ENCODE peak calls at places on chromosomes 16 and 17, in seven cellular contexts. One of them, this sample, is unnamed.

GRCh38 chr16:67752641-67753040 is 33.5 kb upstream of the GFOD2 start:
- DNase-seq in ovary: no peak
- DNase-seq in A673: no peak
- DNase-seq in colonic mucosa: no peak
- DNase-seq in CD8-positive, alpha-beta memory T cell: no peak
- DNase-seq in stomach: no peak
- DNase-seq in prostate gland: no peak
- DNase-seq in this sample: no peak

GRCh38 chr17:47905221-47905733 is 9.2 kb downstream of the SP2 start:
- DNase-seq in ovary: peak; percentile 79
- DNase-seq in A673: no peak
- DNase-seq in colonic mucosa: peak; percentile 40
- DNase-seq in CD8-positive, alpha-beta memory T cell: no peak
- DNase-seq in stomach: peak; percentile 63
- DNase-seq in prostate gland: peak; percentile 74
- DNase-seq in this sample: no peak

GRCh38 chr17:46178550-46179198 is 14.6 kb downstream of the KANSL1 start:
- DNase-seq in ovary: no peak
- DNase-seq in A673: no peak
- DNase-seq in colonic mucosa: no peak
- DNase-seq in CD8-positive, alpha-beta memory T cell: no peak
- DNase-seq in stomach: no peak
- DNase-seq in prostate gland: no peak
- DNase-seq in this sample: no peak

GRCh38 chr17:65797809-65798208 is 236.4 kb upstream of the AXIN2 start:
- DNase-seq in ovary: no peak
- DNase-seq in A673: peak; percentile 48
- DNase-seq in colonic mucosa: no peak
- DNase-seq in CD8-positive, alpha-beta memory T cell: no peak
- DNase-seq in stomach: no peak
- DNase-seq in prostate gland: no peak
- DNase-seq in this sample: no peak

GRCh38 chr17:60173304-60173807 is 23.6 kb downstream of the CA4 start:
- DNase-seq in ovary: no peak
- DNase-seq in A673: peak; percentile 67
- DNase-seq in colonic mucosa: no peak
- DNase-seq in CD8-positive, alpha-beta memory T cell: no peak
- DNase-seq in stomach: no peak
- DNase-seq in prostate gland: no peak
- DNase-seq in this sample: no peak

GRCh38 chr16:15502041-15502725 is 67.8 kb downstream of the BMERB1 start:
- DNase-seq in ovary: no peak
- DNase-seq in A673: peak; percentile 93
- DNase-seq in colonic mucosa: no peak
- DNase-seq in CD8-positive, alpha-beta memory T cell: no peak
- DNase-seq in stomach: no peak
- DNase-seq in prostate gland: no peak
- DNase-seq in this sample: no peak

GRCh38 chr16:89388536-89388935 is 101.8 kb downstream of the ANKRD11 start:
- DNase-seq in ovary: no peak
- DNase-seq in A673: no peak
- DNase-seq in colonic mucosa: no peak
- DNase-seq in CD8-positive, alpha-beta memory T cell: no peak
- DNase-seq in stomach: no peak
- DNase-seq in prostate gland: no peak
- DNase-seq in this sample: no peak

GRCh38 chr17:35002876-35003551 is 22.7 kb downstream of the LIG3 start:
- DNase-seq in ovary: no peak
- DNase-seq in A673: no peak
- DNase-seq in colonic mucosa: no peak
- DNase-seq in CD8-positive, alpha-beta memory T cell: no peak
- DNase-seq in stomach: peak; percentile 77
- DNase-seq in prostate gland: peak; percentile 72
- DNase-seq in this sample: no peak

GRCh38 chr17:60548990-60549389 is 22.9 kb upstream of the APPBP2 start:
- DNase-seq in ovary: no peak
- DNase-seq in A673: no peak
- DNase-seq in colonic mucosa: no peak
- DNase-seq in CD8-positive, alpha-beta memory T cell: no peak
- DNase-seq in stomach: no peak
- DNase-seq in prostate gland: no peak
- DNase-seq in this sample: no peak

GRCh38 chr16:1972490-1972877 is 631 bp downstream of the TBL3 start:
- DNase-seq in ovary: no peak
- DNase-seq in A673: no peak
- DNase-seq in colonic mucosa: no peak
- DNase-seq in CD8-positive, alpha-beta memory T cell: no peak
- DNase-seq in stomach: no peak
- DNase-seq in prostate gland: no peak
- DNase-seq in this sample: peak; percentile 30

GRCh38 chr16:28924762-28925385 is at the start of gene RABEP2:
- DNase-seq in ovary: peak; percentile 93
- DNase-seq in A673: peak; percentile 95
- DNase-seq in colonic mucosa: peak; percentile 98
- DNase-seq in CD8-positive, alpha-beta memory T cell: peak; percentile 94
- DNase-seq in stomach: peak; percentile 100
- DNase-seq in prostate gland: peak; percentile 99
- DNase-seq in this sample: peak; percentile 99

DNA sequence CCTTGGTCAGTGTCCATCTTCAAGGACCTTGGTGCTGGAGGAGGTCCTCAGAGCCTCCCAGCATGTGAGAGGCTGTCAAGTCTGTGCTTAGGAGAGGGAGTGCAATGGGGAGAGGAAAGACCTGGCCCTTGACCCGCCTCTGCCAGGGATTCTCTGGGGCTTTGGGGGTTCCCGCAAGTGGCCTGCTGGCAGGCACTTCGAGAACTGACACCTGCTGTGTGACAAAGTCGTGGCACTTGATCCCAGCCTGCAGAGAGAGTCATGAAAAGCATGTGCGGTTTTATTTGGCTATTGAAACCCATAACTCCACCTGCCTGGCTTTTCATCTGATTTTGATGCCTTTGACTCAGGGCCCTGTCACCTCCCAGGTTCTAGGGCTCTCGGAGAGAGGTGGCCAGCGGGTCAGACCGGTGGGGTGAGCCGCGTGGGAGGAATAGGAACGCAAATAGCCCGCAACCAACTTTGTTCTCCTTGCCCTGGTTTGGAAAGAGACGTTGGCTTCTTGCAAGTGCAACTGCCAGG is 42.8 kb upstream of the GSE1 start:
- DNase-seq in ovary: no peak
- DNase-seq in A673: no peak
- DNase-seq in colonic mucosa: no peak
- DNase-seq in CD8-positive, alpha-beta memory T cell: peak; percentile 40
- DNase-seq in stomach: peak; percentile 39
- DNase-seq in prostate gland: no peak
- DNase-seq in this sample: no peak
- H3K27ac ChIP-seq in ovary: no peak overlapping the region
- H3K27ac ChIP-seq in A673: peak overlapping the region; percentile 85
- H3K27ac ChIP-seq in colonic mucosa: no peak overlapping the region
- H3K27ac ChIP-seq in CD8-positive, alpha-beta memory T cell: peak overlapping the region; percentile 68
- H3K27ac ChIP-seq in stomach: peak overlapping the region; percentile 80
- H3K27ac ChIP-seq in prostate gland: no peak overlapping the region
- H3K27ac ChIP-seq in this sample: peak overlapping the region; percentile 82

GRCh38 chr17:3692346-3692745 is 3.6 kb downstream of the P2RX5 start:
- DNase-seq in ovary: no peak
- DNase-seq in A673: no peak
- DNase-seq in colonic mucosa: no peak
- DNase-seq in CD8-positive, alpha-beta memory T cell: no peak
- DNase-seq in stomach: no peak
- DNase-seq in prostate gland: no peak
- DNase-seq in this sample: no peak
- H3K4me3 ChIP-seq in ovary: no peak overlapping the region
- H3K4me3 ChIP-seq in A673: no peak overlapping the region
- H3K4me3 ChIP-seq in colonic mucosa: no peak overlapping the region
- H3K4me3 ChIP-seq in CD8-positive, alpha-beta memory T cell: no peak overlapping the region
- H3K4me3 ChIP-seq in stomach: no peak overlapping the region
- H3K4me3 ChIP-seq in prostate gland: no peak overlapping the region
- H3K4me3 ChIP-seq in this sample: no peak overlapping the region

DNA sequence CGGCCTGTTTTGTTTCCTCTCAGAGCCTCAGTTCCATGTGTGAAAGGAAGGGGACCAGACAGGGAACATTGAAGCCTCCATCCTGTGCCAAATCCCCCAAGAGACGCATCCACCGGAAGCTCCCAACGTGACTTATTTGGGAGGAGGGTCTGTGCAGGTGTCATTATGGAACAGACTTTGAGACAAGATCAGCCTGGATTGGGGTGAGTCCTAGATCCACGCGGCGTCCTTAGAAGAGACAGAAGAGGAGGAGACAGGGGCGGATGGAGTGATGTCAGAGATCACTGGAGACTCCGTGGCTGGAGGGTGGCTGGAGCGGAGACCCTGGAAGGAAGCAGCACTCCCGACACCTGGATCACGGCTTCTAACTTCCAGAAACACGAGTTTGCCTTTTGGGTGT is 80.0 kb downstream of the KLHDC4 start:
- DNase-seq in ovary: no peak
- DNase-seq in A673: no peak
- DNase-seq in colonic mucosa: no peak
- DNase-seq in CD8-positive, alpha-beta memory T cell: no peak
- DNase-seq in stomach: no peak
- DNase-seq in prostate gland: no peak
- DNase-seq in this sample: no peak
- H3K27ac ChIP-seq in ovary: no peak overlapping the region
- H3K27ac ChIP-seq in A673: no peak overlapping the region
- H3K27ac ChIP-seq in colonic mucosa: no peak overlapping the region
- H3K27ac ChIP-seq in CD8-positive, alpha-beta memory T cell: no peak overlapping the region
- H3K27ac ChIP-seq in stomach: no peak overlapping the region
- H3K27ac ChIP-seq in prostate gland: no peak overlapping the region
- H3K27ac ChIP-seq in this sample: no peak overlapping the region

DNA sequence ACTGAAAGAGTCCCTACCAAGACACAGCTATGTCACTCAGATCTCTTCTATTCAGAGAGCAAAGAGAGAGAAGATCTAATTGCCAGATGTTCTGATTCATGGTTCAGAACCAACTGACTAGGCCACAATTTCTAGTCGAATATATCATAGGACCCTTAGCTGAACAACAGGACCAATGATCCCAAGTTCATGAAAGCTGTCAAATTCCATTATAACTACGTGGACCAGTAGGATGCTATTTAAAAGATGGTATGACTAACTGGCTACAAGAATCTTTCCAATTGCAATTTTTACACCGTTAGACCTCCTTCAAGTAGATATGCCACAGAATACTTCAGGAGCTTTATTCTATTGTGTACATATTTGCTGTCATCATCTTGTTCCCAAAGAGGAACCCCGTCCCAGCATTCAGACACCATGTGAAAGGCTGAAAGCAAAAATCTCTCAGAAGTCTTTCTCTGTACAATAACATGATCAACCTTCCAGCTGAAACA is 26.0 kb downstream of the DCUN1D3 start:
- DNase-seq in ovary: no peak
- DNase-seq in A673: no peak
- DNase-seq in colonic mucosa: no peak
- DNase-seq in CD8-positive, alpha-beta memory T cell: no peak
- DNase-seq in stomach: no peak
- DNase-seq in prostate gland: no peak
- DNase-seq in this sample: no peak
- H3K4me3 ChIP-seq in ovary: no peak overlapping the region
- H3K4me3 ChIP-seq in A673: no peak overlapping the region
- H3K4me3 ChIP-seq in colonic mucosa: no peak overlapping the region
- H3K4me3 ChIP-seq in CD8-positive, alpha-beta memory T cell: peak overlapping the region; percentile 29
- H3K4me3 ChIP-seq in stomach: no peak overlapping the region
- H3K4me3 ChIP-seq in prostate gland: no peak overlapping the region
- H3K4me3 ChIP-seq in this sample: no peak overlapping the region

DNA sequence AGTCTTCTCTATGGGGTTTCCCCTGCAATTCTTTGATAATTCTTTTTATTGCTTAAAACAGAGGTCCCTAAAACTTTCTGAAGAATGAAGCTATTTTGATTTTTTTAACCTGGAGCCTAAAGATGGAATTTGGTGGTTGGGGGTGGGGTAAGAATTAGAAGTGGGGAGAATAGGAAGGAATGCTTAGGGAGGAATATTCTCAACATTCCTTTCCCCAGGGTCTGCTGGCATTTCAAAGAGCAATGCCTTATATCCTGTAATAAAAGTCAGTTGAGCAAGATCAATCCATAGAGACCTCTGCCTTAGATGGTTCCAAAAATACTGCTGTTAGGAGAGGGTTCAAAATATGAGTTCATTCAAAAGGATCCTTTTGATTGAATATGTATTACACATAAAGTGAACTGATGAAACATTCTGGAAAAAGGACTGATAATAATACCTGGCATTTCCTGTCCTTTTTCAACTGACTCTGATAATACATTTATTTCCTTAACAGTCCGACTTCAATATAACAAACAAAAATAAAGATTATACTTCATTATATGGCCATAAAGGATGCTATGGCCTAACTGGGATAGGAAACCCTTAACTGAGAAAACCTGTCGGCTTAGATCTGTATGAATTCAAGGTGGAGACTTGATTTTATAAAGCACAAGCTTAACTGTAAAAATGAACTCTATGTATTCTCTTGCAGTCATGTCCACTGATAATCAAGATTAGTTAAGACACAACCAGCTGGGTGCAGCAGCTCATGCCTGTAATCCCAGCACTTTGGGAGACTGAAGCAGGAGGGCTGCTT is 102.4 kb downstream of the MYO1D start:
- DNase-seq in ovary: no peak
- DNase-seq in A673: no peak
- DNase-seq in colonic mucosa: no peak
- DNase-seq in CD8-positive, alpha-beta memory T cell: no peak
- DNase-seq in stomach: no peak
- DNase-seq in prostate gland: no peak
- DNase-seq in this sample: no peak
- H3K27ac ChIP-seq in ovary: no peak overlapping the region
- H3K27ac ChIP-seq in A673: no peak overlapping the region
- H3K27ac ChIP-seq in colonic mucosa: no peak overlapping the region
- H3K27ac ChIP-seq in CD8-positive, alpha-beta memory T cell: no peak overlapping the region
- H3K27ac ChIP-seq in stomach: no peak overlapping the region
- H3K27ac ChIP-seq in prostate gland: no peak overlapping the region
- H3K27ac ChIP-seq in this sample: no peak overlapping the region